ENCODE peak calls at places on chromosomes 11 and 22, in five cellular contexts. M is mucosa of descending colon, P is BJ, K is aorta, G is endodermal cell. D is an unnamed sample. For H3K36me3, the result is how much of the 10 kb centered on the place peaks cover.

GRCh38 chr22:50260801-50261614 is 475 bp downstream of the MAPK12 start:
- DNase-seq in M (no peak), P (no peak), G (peak), K (no peak), D (no peak)

GRCh38 chr11:14336507-14337503 is 22.2 kb downstream of the RRAS2 start:
- DNase-seq in M (no peak), G (no peak), K (no peak), P (peak), D (no peak)

GRCh38 chr11:134691985-134692384 is 279.9 kb upstream of the B3GAT1 start:
- DNase-seq in M (no peak), G (no peak), K (no peak), P (no peak), D (no peak)

GRCh38 chr22:47307326-47307725 is 544.9 kb downstream of the TBC1D22A start:
- DNase-seq in G (no peak), M (no peak), P (no peak), K (no peak), D (no peak)

GRCh38 chr22:30906411-30906810 is 62.2 kb downstream of the MORC2 start:
- DNase-seq in G (no peak), M (peak), P (no peak), K (no peak), D (no peak)

GRCh38 chr11:68905421-68906360 is 2.0 kb downstream of the IGHMBP2 start:
- DNase-seq in M (no peak), K (peak), P (no peak), G (no peak), D (no peak)

GRCh38 chr22:40107756-40108437 is 69.8 kb upstream of the TNRC6B start:
- DNase-seq in K (no peak), P (peak), M (no peak), G (no peak), D (no peak)

GRCh38 chr11:15705886-15706285 is 591.2 kb downstream of the INSC start:
- DNase-seq in P (no peak), K (no peak), G (no peak), M (no peak), D (no peak)

GRCh38 chr11:46916251-46916650 is 2.1 kb downstream of the LRP4 start:
- DNase-seq in M (no peak), G (no peak), K (no peak), P (no peak), D (no peak)

GRCh38 chr11:44377914-44378321 is 68.0 kb upstream of the ALX4 start:
- DNase-seq in P (no peak), G (no peak), K (no peak), M (no peak), D (no peak)

GRCh38 chr11:134207538-134208239 is 16.1 kb downstream of the NCAPD3 start:
- DNase-seq in G (peak), K (no peak), M (no peak), P (no peak), D (peak)

GRCh38 chr11:128867277-128867676 is at the start of gene KCNJ1:
- DNase-seq in K (no peak), G (no peak), P (no peak), M (no peak), D (peak)

GRCh38 chr11:17760102-17761029 is 25.8 kb downstream of the KCNC1 start:
- DNase-seq in K (no peak), P (no peak), G (peak), M (peak), D (no peak)

GRCh38 chr11:7449196-7449840 is 36.0 kb upstream of the OLFML1 start:
- DNase-seq in M (no peak), G (no peak), P (no peak), K (no peak), D (no peak)

GRCh38 chr22:23119492-23120414 is 22.0 kb downstream of the RSPH14 start:
- DNase-seq in K (no peak), P (no peak), G (no peak), M (no peak), D (peak)

GRCh38 chr11:106012744-106013143 is 9.3 kb downstream of the MSANTD4 start:
- DNase-seq in M (no peak), K (no peak), G (no peak), P (no peak), D (no peak)

GRCh38 chr11:45801723-45802315 is 3.1 kb upstream of the SLC35C1 start:
- DNase-seq in M (no peak), P (no peak), G (no peak), K (no peak), D (peak)

GRCh38 chr11:11988099-11988651 is 20.3 kb downstream of the DKK3 start:
- DNase-seq in P (peak), K (no peak), G (peak), M (no peak), D (no peak)

GRCh38 chr11:77244277-77245014 is 57.0 kb downstream of the GDPD4 start:
- DNase-seq in M (no peak), P (peak), K (no peak), G (no peak), D (no peak)

GRCh38 chr11:16361108-16361869 is 4.9 kb upstream of the SOX6 start:
- DNase-seq in P (no peak), M (no peak), G (no peak), K (no peak), D (no peak)

GRCh38 chr11:10407055-10407454 is 48.0 kb upstream of the AMPD3 start:
- DNase-seq in P (no peak), G (no peak), K (no peak), M (no peak), D (no peak)

GRCh38 chr11:121757480-121758125 is 304.8 kb upstream of the SORL1-AS1 start:
- DNase-seq in G (peak), M (no peak), P (no peak), K (no peak), D (no peak)

GRCh38 chr11:126415128-126415527 is 59.6 kb downstream of the ST3GAL4 start:
- DNase-seq in G (no peak), M (peak), P (no peak), K (peak), D (peak)

GRCh38 chr11:126415669-126416420 is 60.4 kb downstream of the ST3GAL4 start:
- DNase-seq in P (no peak), M (peak), G (no peak), K (no peak), D (peak)

GRCh38 chr11:126414615-126415014 is 59.1 kb downstream of the ST3GAL4 start:
- DNase-seq in G (no peak), M (peak), P (no peak), K (peak), D (no peak)

GRCh38 chr11:126417463-126417862 is 62.0 kb downstream of the ST3GAL4 start:
- DNase-seq in P (no peak), G (no peak), K (no peak), M (no peak), D (no peak)

GRCh38 chr11:126416542-126417090 is 61.1 kb downstream of the ST3GAL4 start:
- DNase-seq in G (peak), P (no peak), K (peak), M (peak), D (peak)
- H3K4me3 ChIP-seq in G (peak), P (peak), K (peak), M (no peak), D (peak)

GRCh38 chr11:70315726-70316125 is 45.2 kb downstream of the PPFIA1 start:
- DNase-seq in P (no peak), K (no peak), M (no peak), G (no peak), D (no peak)

GRCh38 chr11:70322653-70323052 is 52.2 kb downstream of the PPFIA1 start:
- DNase-seq in G (no peak), P (no peak), M (no peak), K (no peak), D (no peak)

GRCh38 chr11:70323811-70324210 is 53.3 kb downstream of the PPFIA1 start:
- DNase-seq in G (no peak), K (no peak), M (no peak), P (no peak), D (no peak)

GRCh38 chr11:70317576-70318305 is 47.3 kb downstream of the PPFIA1 start:
- DNase-seq in P (no peak), M (no peak), K (no peak), G (no peak), D (no peak)

GRCh38 chr11:70319694-70320093 is 49.2 kb downstream of the PPFIA1 start:
- DNase-seq in M (no peak), K (no peak), P (no peak), G (no peak), D (no peak)
- H3K36me3 ChIP-seq in M (under half), K (under half), P (under half), G (half or more), D (under half)

DNA sequence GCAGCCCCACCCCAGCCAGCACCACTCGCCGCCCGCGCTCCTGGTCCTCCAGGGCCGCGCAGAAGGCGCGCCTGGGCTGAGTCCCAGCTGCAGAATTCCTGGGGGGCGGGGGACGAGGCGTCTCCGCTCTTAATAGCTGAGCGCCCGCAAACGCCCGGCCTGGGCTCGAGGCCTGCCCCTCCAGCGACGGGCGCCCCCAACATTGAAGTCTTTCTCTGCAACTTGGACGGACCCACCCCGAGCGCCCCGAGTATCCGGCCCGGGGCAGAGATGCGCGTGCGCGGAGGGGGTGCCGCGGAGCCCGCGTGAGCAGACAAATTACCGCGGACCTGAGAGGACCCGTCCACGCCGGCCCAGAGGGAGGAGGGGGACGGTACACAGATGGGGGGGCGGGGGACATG is 6.7 kb upstream of the SYT7 start:
- DNase-seq in P (no peak), M (peak), G (peak), K (peak), D (no peak)
- H3K4me3 ChIP-seq in P (peak), M (no peak), G (peak), K (peak), D (peak)

DNA sequence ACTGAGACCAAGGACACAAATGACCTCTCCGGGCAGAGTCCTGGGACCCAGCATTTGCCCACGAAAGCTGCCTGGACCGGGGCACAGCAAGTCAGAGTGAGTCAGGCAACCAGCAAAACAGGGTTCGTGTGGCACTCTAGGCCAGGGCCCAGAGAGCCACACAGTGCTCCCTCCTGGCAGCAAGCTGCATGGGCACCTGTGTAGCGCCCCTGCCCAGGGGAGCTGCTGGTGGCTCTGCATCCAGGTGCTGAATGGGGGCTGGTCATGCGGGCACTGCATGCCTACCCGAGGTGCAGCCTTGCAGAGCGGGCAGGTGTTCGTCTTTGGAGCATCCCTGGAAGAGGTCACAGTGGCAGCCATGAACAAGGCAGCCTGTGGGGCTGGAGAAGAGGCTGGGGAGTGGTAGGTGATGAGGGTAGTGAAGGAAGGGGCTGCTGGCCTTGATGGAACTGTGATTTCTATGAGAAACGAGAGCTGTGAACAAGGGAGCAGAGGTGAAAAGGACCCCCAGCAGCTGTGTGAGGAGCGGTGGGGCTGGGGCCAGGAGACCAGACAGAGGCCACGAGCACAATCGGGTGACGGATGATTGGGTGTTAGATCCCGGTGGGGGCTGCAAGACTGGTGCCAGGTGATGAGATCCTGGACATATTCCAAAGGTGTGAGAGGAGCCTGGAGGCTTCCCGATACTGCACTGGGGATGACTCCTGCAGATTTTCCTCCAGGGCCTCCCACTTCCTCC is 63.3 kb downstream of the DGCR2 start:
- DNase-seq in P (no peak), K (no peak), G (no peak), M (no peak), D (no peak)
- H3K36me3 ChIP-seq in P (under half), K (under half), G (half or more), M (under half), D (half or more)

GRCh38 chr11:118690553-118691304 is 11.3 kb upstream of the TREH start:
- DNase-seq in M (no peak), G (no peak), K (peak), P (no peak), D (no peak)
- H3K4me3 ChIP-seq in M (no peak), G (no peak), K (no peak), P (no peak), D (no peak)

DNA sequence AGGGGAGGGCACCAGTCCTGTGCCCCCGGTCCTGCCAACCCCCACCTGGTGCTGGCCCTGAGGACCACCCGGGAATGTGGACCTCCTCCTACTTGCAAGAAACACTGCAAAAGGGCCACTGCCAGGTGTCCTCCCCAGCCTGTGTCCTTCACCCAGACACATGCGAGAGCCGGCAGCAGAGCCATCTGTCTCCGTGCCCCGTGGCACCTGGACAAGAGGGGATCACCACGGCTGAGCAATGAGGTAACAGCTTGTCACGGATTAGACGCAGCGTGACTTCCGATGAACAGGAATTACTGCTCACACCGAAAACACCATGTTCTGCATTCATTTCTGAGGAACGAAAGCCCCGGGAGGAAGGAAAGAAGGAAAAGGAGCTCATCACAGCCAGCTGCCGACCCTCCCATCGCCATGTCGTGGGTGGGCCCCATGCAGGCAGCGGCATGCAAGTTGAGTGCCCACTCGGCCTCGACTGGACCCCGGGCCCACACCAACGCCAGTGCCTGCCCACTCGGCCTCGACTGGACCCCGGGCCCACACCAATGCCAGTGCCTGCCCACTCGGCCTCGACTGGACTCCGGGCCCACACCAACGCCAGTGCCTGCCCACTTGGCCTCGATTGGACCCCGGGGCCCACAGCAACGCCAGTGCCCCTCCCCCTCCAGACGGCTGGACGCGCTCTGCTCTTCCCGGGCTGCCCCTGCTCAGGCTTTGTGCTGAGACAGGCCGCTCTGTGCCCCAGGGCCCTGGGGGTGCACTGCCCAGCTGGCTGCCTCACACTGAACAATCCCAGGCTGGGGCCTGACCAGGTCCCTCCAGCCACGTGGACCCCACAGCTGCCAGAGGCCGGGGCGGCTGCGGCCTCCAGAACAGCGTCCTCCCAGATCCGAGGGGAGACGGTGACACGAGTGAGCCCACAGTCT is 22.1 kb downstream of the CHID1 start:
- DNase-seq in G (no peak), M (no peak), K (no peak), P (no peak), D (no peak)
- H3K36me3 ChIP-seq in G (under half), M (under half), K (under half), P (under half), D (under half)

GRCh38 chr22:42891696-42892095 is 34.6 kb upstream of the ARFGAP3 start:
- DNase-seq in K (no peak), P (no peak), M (no peak), G (no peak), D (no peak)

GRCh38 chr22:42891008-42891407 is 33.9 kb upstream of the ARFGAP3 start:
- DNase-seq in M (no peak), P (no peak), G (no peak), K (no peak), D (no peak)

GRCh38 chr22:42887523-42888507 is 30.7 kb upstream of the ARFGAP3 start:
- DNase-seq in G (no peak), M (peak), P (no peak), K (no peak), D (peak)

GRCh38 chr22:42887114-42887513 is 30.0 kb upstream of the ARFGAP3 start:
- DNase-seq in G (no peak), P (no peak), K (no peak), M (no peak), D (no peak)

GRCh38 chr22:42889290-42889689 is 32.2 kb upstream of the ARFGAP3 start:
- DNase-seq in G (no peak), M (no peak), P (no peak), K (no peak), D (no peak)
- H3K4me3 ChIP-seq in G (no peak), M (no peak), P (no peak), K (no peak), D (no peak)

GRCh38 chr11:113818426-113818825 is 38.8 kb downstream of the CLDN25 start:
- DNase-seq in K (no peak), G (no peak), P (no peak), M (no peak), D (no peak)

GRCh38 chr11:113817162-113817561 is 37.6 kb downstream of the CLDN25 start:
- DNase-seq in P (no peak), K (no peak), M (no peak), G (no peak), D (no peak)

GRCh38 chr11:113817626-113818025 is 38.0 kb downstream of the CLDN25 start:
- DNase-seq in M (no peak), G (no peak), K (no peak), P (no peak), D (no peak)

DNA sequence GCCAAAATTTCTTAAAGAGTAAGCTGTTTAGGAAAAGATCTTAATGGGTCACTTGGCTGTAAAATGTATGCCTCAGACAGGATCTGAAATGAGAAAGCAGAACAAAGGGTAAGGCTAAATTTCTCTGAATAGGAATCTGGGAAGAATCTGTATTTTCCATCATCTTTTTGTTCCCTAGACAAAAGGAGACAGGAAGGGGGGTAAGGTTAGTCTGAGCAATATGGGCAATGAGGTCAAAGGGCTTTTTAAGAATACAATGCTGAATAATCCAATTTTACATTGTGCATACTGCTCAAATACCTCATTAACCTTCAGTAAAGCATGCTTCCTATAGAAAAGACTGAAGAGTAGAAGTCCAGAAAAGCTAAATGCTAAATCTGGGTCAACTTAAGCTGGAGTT is 34.6 kb downstream of the CLDN25 start:
- DNase-seq in K (no peak), P (no peak), G (no peak), M (no peak), D (no peak)
- H3K36me3 ChIP-seq in K (under half), P (under half), G (half or more), M (under half), D (under half)

DNA sequence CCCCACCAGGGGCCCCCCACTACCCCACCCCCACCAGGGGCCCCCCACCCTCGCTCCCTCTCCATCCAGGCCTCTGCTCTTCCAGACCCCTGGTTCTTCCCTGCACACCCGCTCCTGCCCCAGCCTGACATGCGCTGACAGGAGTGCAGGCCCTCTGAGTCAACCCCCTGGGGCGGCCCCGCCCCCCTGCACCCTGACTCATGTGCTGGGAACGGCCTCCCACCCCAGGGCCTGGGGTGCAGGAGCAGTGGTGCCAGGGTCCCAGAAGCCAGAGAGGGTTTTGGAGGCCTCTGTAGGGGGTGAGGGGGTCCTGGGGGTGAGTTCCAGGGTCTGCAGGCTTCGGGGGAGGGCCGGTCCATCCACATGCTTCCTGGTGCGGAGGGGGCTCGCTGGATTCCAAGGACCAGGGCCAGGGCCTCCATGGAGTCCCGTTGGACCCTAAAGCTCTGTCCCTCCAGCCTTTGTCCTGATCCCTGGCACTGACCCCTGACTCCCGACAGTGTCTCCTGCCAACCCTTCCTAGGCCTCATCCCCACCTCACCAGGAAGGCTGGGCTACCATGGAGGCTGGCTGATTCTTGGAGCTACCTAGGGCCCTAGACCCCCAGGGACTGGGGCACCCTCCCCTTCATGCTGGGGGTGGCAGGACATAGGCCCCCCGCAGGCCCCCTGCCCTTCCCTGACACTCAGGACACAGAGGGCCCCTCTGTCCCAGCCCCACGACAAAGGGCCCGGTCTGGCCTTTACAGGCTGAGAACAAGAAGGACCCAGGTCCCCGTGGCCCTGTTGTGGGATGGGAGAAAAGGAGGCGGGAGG is 583 bp upstream of the PKP3 start:
- DNase-seq in G (no peak), K (no peak), P (peak), M (peak), D (no peak)
- H3K4me3 ChIP-seq in G (no peak), K (no peak), P (no peak), M (no peak), D (no peak)